ENCODE peak calls at places on chromosomes 11 and 22, in eight cellular contexts. One of them, this sample, is unnamed.

GRCh38 chr11:84642500-84642899 is 984.6 kb downstream of the DLG2 start:
- DNase-seq in HT1080: no peak
- DNase-seq in stimulated activated CD4-positive, alpha-beta T cell treated with anti-CD3 and anti-CD28 coated beads, Interleukin-4, amount 100 ng/mL, for 48 hours: no peak
- DNase-seq in EH: no peak
- DNase-seq in KBM-7: no peak
- DNase-seq in D341Med: no peak
- DNase-seq in pancreas: no peak
- DNase-seq in activated CD4-positive, alpha-beta T cell treated with anti-CD3 and anti-CD28 coated beads, Interleukin-2, amount 10 ng/mL, durations not matched to agents 7 days and 5 days: no peak
- DNase-seq in this sample: no peak

GRCh38 chr11:128731041-128731663 is 37.3 kb downstream of the FLI1 start:
- DNase-seq in KBM-7: no peak
- DNase-seq in EH: no peak
- DNase-seq in pancreas: no peak
- DNase-seq in HT1080: no peak
- DNase-seq in D341Med: no peak
- DNase-seq in stimulated activated CD4-positive, alpha-beta T cell treated with anti-CD3 and anti-CD28 coated beads, Interleukin-4, amount 100 ng/mL, for 48 hours: no peak
- DNase-seq in activated CD4-positive, alpha-beta T cell treated with anti-CD3 and anti-CD28 coated beads, Interleukin-2, amount 10 ng/mL, durations not matched to agents 7 days and 5 days: peak; percentile 59
- DNase-seq in this sample: no peak

GRCh38 chr11:131668867-131669780 is 298.7 kb downstream of the NTM start:
- DNase-seq in activated CD4-positive, alpha-beta T cell treated with anti-CD3 and anti-CD28 coated beads, Interleukin-2, amount 10 ng/mL, durations not matched to agents 7 days and 5 days: peak; percentile 39
- DNase-seq in pancreas: no peak
- DNase-seq in EH: peak; percentile 59
- DNase-seq in HT1080: peak; percentile 39
- DNase-seq in stimulated activated CD4-positive, alpha-beta T cell treated with anti-CD3 and anti-CD28 coated beads, Interleukin-4, amount 100 ng/mL, for 48 hours: peak; percentile 37
- DNase-seq in KBM-7: peak; percentile 9
- DNase-seq in D341Med: peak; percentile 73
- DNase-seq in this sample: peak; percentile 53

GRCh38 chr22:25900880-25901279 is 158.9 kb downstream of the MYO18B start:
- DNase-seq in KBM-7: no peak
- DNase-seq in stimulated activated CD4-positive, alpha-beta T cell treated with anti-CD3 and anti-CD28 coated beads, Interleukin-4, amount 100 ng/mL, for 48 hours: no peak
- DNase-seq in D341Med: no peak
- DNase-seq in EH: no peak
- DNase-seq in pancreas: no peak
- DNase-seq in HT1080: peak; percentile 59
- DNase-seq in activated CD4-positive, alpha-beta T cell treated with anti-CD3 and anti-CD28 coated beads, Interleukin-2, amount 10 ng/mL, durations not matched to agents 7 days and 5 days: no peak
- DNase-seq in this sample: no peak

GRCh38 chr11:26106713-26107112 is 225.2 kb upstream of the ANO3 start:
- DNase-seq in pancreas: no peak
- DNase-seq in HT1080: no peak
- DNase-seq in activated CD4-positive, alpha-beta T cell treated with anti-CD3 and anti-CD28 coated beads, Interleukin-2, amount 10 ng/mL, durations not matched to agents 7 days and 5 days: no peak
- DNase-seq in stimulated activated CD4-positive, alpha-beta T cell treated with anti-CD3 and anti-CD28 coated beads, Interleukin-4, amount 100 ng/mL, for 48 hours: no peak
- DNase-seq in KBM-7: no peak
- DNase-seq in EH: no peak
- DNase-seq in D341Med: no peak
- DNase-seq in this sample: no peak

GRCh38 chr11:46478196-46478595 is 86.6 kb upstream of the CHRM4 start:
- DNase-seq in KBM-7: no peak
- DNase-seq in D341Med: no peak
- DNase-seq in stimulated activated CD4-positive, alpha-beta T cell treated with anti-CD3 and anti-CD28 coated beads, Interleukin-4, amount 100 ng/mL, for 48 hours: no peak
- DNase-seq in pancreas: no peak
- DNase-seq in activated CD4-positive, alpha-beta T cell treated with anti-CD3 and anti-CD28 coated beads, Interleukin-2, amount 10 ng/mL, durations not matched to agents 7 days and 5 days: no peak
- DNase-seq in HT1080: no peak
- DNase-seq in EH: no peak
- DNase-seq in this sample: no peak

GRCh38 chr11:103870821-103871309 is 165.6 kb upstream of the DDI1 start:
- DNase-seq in activated CD4-positive, alpha-beta T cell treated with anti-CD3 and anti-CD28 coated beads, Interleukin-2, amount 10 ng/mL, durations not matched to agents 7 days and 5 days: no peak
- DNase-seq in EH: no peak
- DNase-seq in pancreas: no peak
- DNase-seq in HT1080: no peak
- DNase-seq in KBM-7: no peak
- DNase-seq in D341Med: no peak
- DNase-seq in stimulated activated CD4-positive, alpha-beta T cell treated with anti-CD3 and anti-CD28 coated beads, Interleukin-4, amount 100 ng/mL, for 48 hours: no peak
- DNase-seq in this sample: no peak

GRCh38 chr22:46057762-46058420 is 80.9 kb upstream of the WNT7B start:
- DNase-seq in D341Med: no peak
- DNase-seq in HT1080: peak; percentile 80
- DNase-seq in activated CD4-positive, alpha-beta T cell treated with anti-CD3 and anti-CD28 coated beads, Interleukin-2, amount 10 ng/mL, durations not matched to agents 7 days and 5 days: peak; percentile 67
- DNase-seq in stimulated activated CD4-positive, alpha-beta T cell treated with anti-CD3 and anti-CD28 coated beads, Interleukin-4, amount 100 ng/mL, for 48 hours: no peak
- DNase-seq in pancreas: peak; percentile 53
- DNase-seq in EH: peak; percentile 85
- DNase-seq in KBM-7: peak; percentile 85
- DNase-seq in this sample: no peak

GRCh38 chr11:17019231-17019630 is 5.0 kb upstream of the PLEKHA7 start:
- DNase-seq in stimulated activated CD4-positive, alpha-beta T cell treated with anti-CD3 and anti-CD28 coated beads, Interleukin-4, amount 100 ng/mL, for 48 hours: no peak
- DNase-seq in pancreas: no peak
- DNase-seq in KBM-7: no peak
- DNase-seq in EH: peak; percentile 47
- DNase-seq in activated CD4-positive, alpha-beta T cell treated with anti-CD3 and anti-CD28 coated beads, Interleukin-2, amount 10 ng/mL, durations not matched to agents 7 days and 5 days: no peak
- DNase-seq in D341Med: no peak
- DNase-seq in HT1080: no peak
- DNase-seq in this sample: no peak

GRCh38 chr11:44205836-44206235 is 104.1 kb downstream of the ALX4 start:
- DNase-seq in D341Med: no peak
- DNase-seq in EH: no peak
- DNase-seq in HT1080: no peak
- DNase-seq in pancreas: no peak
- DNase-seq in KBM-7: no peak
- DNase-seq in stimulated activated CD4-positive, alpha-beta T cell treated with anti-CD3 and anti-CD28 coated beads, Interleukin-4, amount 100 ng/mL, for 48 hours: no peak
- DNase-seq in activated CD4-positive, alpha-beta T cell treated with anti-CD3 and anti-CD28 coated beads, Interleukin-2, amount 10 ng/mL, durations not matched to agents 7 days and 5 days: no peak
- DNase-seq in this sample: no peak

GRCh38 chr11:304915-305833 is 2.4 kb upstream of the IFITM2 start:
- DNase-seq in HT1080: peak; percentile 60
- DNase-seq in EH: peak; percentile 79
- DNase-seq in KBM-7: peak; percentile 81
- DNase-seq in activated CD4-positive, alpha-beta T cell treated with anti-CD3 and anti-CD28 coated beads, Interleukin-2, amount 10 ng/mL, durations not matched to agents 7 days and 5 days: peak; percentile 74
- DNase-seq in D341Med: peak; percentile 68
- DNase-seq in pancreas: no peak
- DNase-seq in stimulated activated CD4-positive, alpha-beta T cell treated with anti-CD3 and anti-CD28 coated beads, Interleukin-4, amount 100 ng/mL, for 48 hours: no peak
- DNase-seq in this sample: peak; percentile 75